ENCODE peak calls at places on chromosomes 3 and 15, in ten cellular contexts. F is aorta; Y is left colon; L is HEK293T; P is A549; T is HepG2; V is stimulated activated CD4-positive, alpha-beta T cell treated with anti-CD3 and anti-CD28 coated beads, Interleukin-2, amount 100 ng/mL, for 48 hours; S is AG09309; K is breast epithelium; O is GM03348. M is an unnamed sample.

GRCh38 chr15:93900476-93901400 is 330.6 kb upstream of the MCTP2 start:
- DNase-seq in F (peak; percentile 64), Y (no peak), L (no peak), P (no peak), T (no peak), V (no peak), S (no peak), K (no peak), O (no peak), M (no peak)

GRCh38 chr15:71332605-71333004 is 217.3 kb downstream of the THSD4 start:
- DNase-seq in F (no peak), Y (no peak), L (no peak), P (no peak), T (no peak), V (no peak), S (no peak), K (no peak), O (no peak), M (peak; percentile 50)

GRCh38 chr3:64078966-64079365 is 55.7 kb upstream of the PSMD6 start:
- DNase-seq in F (no peak), Y (no peak), L (no peak), P (no peak), T (no peak), V (no peak), S (no peak), K (no peak), O (no peak), M (no peak)

GRCh38 chr3:170144437-170144843 is 37.1 kb downstream of the PHC3 start:
- DNase-seq in F (no peak), Y (no peak), L (no peak), P (peak; percentile 26), T (no peak), V (no peak), S (no peak), K (no peak), O (no peak), M (no peak)

GRCh38 chr3:13077431-13078157 is 4.4 kb upstream of the IQSEC1 start:
- DNase-seq in F (peak; percentile 88), Y (no peak), L (no peak), P (no peak), T (no peak), V (no peak), S (peak; percentile 13), K (no peak), O (peak; percentile 55), M (no peak)

GRCh38 chr15:29204356-29204755 is 65.3 kb downstream of the NSMCE3 start:
- DNase-seq in F (no peak), Y (no peak), L (no peak), P (no peak), T (no peak), V (no peak), S (no peak), K (no peak), O (no peak), M (no peak)

GRCh38 chr15:29935296-29936020 is 113.2 kb upstream of the TJP1 start:
- DNase-seq in F (no peak), Y (peak; percentile 39), L (no peak), P (peak; percentile 51), T (no peak), V (no peak), S (no peak), K (no peak), O (no peak), M (no peak)

GRCh38 chr15:86611392-86612040 is 531.8 kb downstream of the AGBL1 start:
- DNase-seq in F (no peak), Y (peak; percentile 26), L (no peak), P (peak; percentile 48), T (no peak), V (peak; percentile 9), S (no peak), K (no peak), O (no peak), M (no peak)

GRCh38 chr15:61420546-61420945 is 191.4 kb upstream of the RORA start:
- DNase-seq in F (no peak), Y (no peak), L (no peak), P (no peak), T (no peak), V (no peak), S (no peak), K (no peak), O (no peak), M (no peak)

GRCh38 chr3:122132949-122133540 is 50.4 kb upstream of the CASR start:
- DNase-seq in F (no peak), Y (no peak), L (no peak), P (no peak), T (no peak), V (no peak), S (no peak), K (no peak), O (no peak), M (no peak)

GRCh38 chr15:51367322-51367976 is 26.0 kb downstream of the GLDN start:
- DNase-seq in F (no peak), Y (no peak), L (no peak), P (peak; percentile 74), T (no peak), V (no peak), S (no peak), K (no peak), O (peak; percentile 52), M (no peak)

GRCh38 chr3:49255686-49256085 is 21.3 kb downstream of the C3orf62 start:
- DNase-seq in F (peak; percentile 11), Y (no peak), L (no peak), P (no peak), T (no peak), V (no peak), S (no peak), K (no peak), O (no peak), M (no peak)

GRCh38 chr3:67863869-67864268 is 209.5 kb upstream of the SUCLG2 start:
- DNase-seq in F (no peak), Y (no peak), L (peak; percentile 18), P (peak; percentile 36), T (peak; percentile 32), V (no peak), S (no peak), K (no peak), O (no peak), M (no peak)

GRCh38 chr3:10255835-10256234 is 7.6 kb downstream of the TATDN2 start:
- DNase-seq in F (no peak), Y (no peak), L (no peak), P (no peak), T (no peak), V (no peak), S (no peak), K (no peak), O (no peak), M (no peak)

GRCh38 chr15:34347951-34348638 is 5.0 kb downstream of the NUTM1 start:
- DNase-seq in F (no peak), Y (no peak), L (no peak), P (no peak), T (no peak), V (no peak), S (no peak), K (no peak), O (no peak), M (no peak)

GRCh38 chr3:87167634-87168456 is 59.3 kb upstream of the CHMP2B start:
- DNase-seq in F (no peak), Y (no peak), L (peak; percentile 37), P (peak; percentile 65), T (peak; percentile 31), V (peak; percentile 28), S (peak; percentile 20), K (no peak), O (peak; percentile 50), M (peak; percentile 59)

GRCh38 chr3:111252795-111253194 is 181.2 kb downstream of the NECTIN3 start:
- DNase-seq in F (no peak), Y (no peak), L (peak; percentile 26), P (peak; percentile 56), T (no peak), V (no peak), S (peak; percentile 42), K (no peak), O (peak; percentile 62), M (peak; percentile 56)

GRCh38 chr15:85541744-85542143 is 161.3 kb downstream of the AKAP13 start:
- DNase-seq in F (no peak), Y (peak; percentile 22), L (no peak), P (no peak), T (no peak), V (no peak), S (no peak), K (no peak), O (no peak), M (no peak)

GRCh38 chr3:37862219-37862711 is 585 bp downstream of the CTDSPL start:
- DNase-seq in F (peak; percentile 89), Y (peak; percentile 61), L (peak; percentile 24), P (peak; percentile 38), T (no peak), V (peak; percentile 29), S (no peak), K (no peak), O (peak; percentile 83), M (no peak)

GRCh38 chr15:73838795-73839565 is 34.4 kb upstream of the TBC1D21 start:
- DNase-seq in F (peak; percentile 82), Y (no peak), L (no peak), P (no peak), T (no peak), V (no peak), S (no peak), K (peak; percentile 28), O (peak; percentile 29), M (no peak)

GRCh38 chr3:97713634-97714033 is 50.9 kb upstream of the ARL6 start:
- DNase-seq in F (no peak), Y (no peak), L (no peak), P (no peak), T (no peak), V (no peak), S (no peak), K (no peak), O (no peak), M (no peak)

GRCh38 chr3:31695280-31696008 is 162.7 kb downstream of the STT3B start:
- DNase-seq in F (no peak), Y (no peak), L (no peak), P (peak; percentile 13), T (no peak), V (peak; percentile 16), S (no peak), K (no peak), O (no peak), M (no peak)

GRCh38 chr15:63374686-63375520 is 6.7 kb downstream of the CA12 start:
- DNase-seq in F (peak; percentile 85), Y (no peak), L (no peak), P (peak; percentile 63), T (no peak), V (peak; percentile 40), S (no peak), K (peak; percentile 43), O (peak; percentile 77), M (peak; percentile 60)

GRCh38 chr3:118075873-118076272 is 958.8 kb downstream of the IGSF11 start:
- DNase-seq in F (no peak), Y (no peak), L (no peak), P (no peak), T (no peak), V (no peak), S (no peak), K (no peak), O (no peak), M (no peak)

GRCh38 chr15:48790716-48791115 is 20.2 kb downstream of the CEP152 start:
- DNase-seq in F (no peak), Y (no peak), L (no peak), P (no peak), T (no peak), V (no peak), S (no peak), K (no peak), O (peak; percentile 63), M (peak; percentile 10)

GRCh38 chr3:135558906-135559305 is 406.6 kb upstream of the PPP2R3A start:
- DNase-seq in F (no peak), Y (no peak), L (no peak), P (no peak), T (no peak), V (no peak), S (no peak), K (no peak), O (no peak), M (no peak)

GRCh38 chr3:134545818-134546217 is 60.0 kb downstream of the CEP63 start:
- DNase-seq in F (no peak), Y (no peak), L (no peak), P (no peak), T (no peak), V (no peak), S (no peak), K (no peak), O (no peak), M (no peak)

GRCh38 chr3:133453383-133453782 is 53.5 kb downstream of the BFSP2 start:
- DNase-seq in F (no peak), Y (no peak), L (no peak), P (no peak), T (no peak), V (no peak), S (no peak), K (no peak), O (no peak), M (no peak)

M was measured in HFFc6.